ENCODE peak calls at places on chromosomes 13 and 19, in ten cellular contexts. R is A549; F is T-helper 17 cell; K is central memory CD8-positive, alpha-beta T cell; A is stimulated activated CD8-positive, alpha-beta memory T cell treated with anti-CD3 and anti-CD28 coated beads, Interleukin-4, amount 100 ng/mL, for 1 hour; M is CD4-positive, CD25-positive, alpha-beta regulatory T cell; P is cerebellar cortex; B is AG20443; J is psoas muscle; Y is AG09309. U is an unnamed sample.

GRCh38 chr19:39407644-39408391 is 1.2 kb downstream of the ZFP36 start:
- DNase-seq in J (peak), M (peak), A (peak), P (no peak), R (no peak), Y (no peak), K (peak), F (peak), B (no peak), U (no peak)

GRCh38 chr19:58091251-58091995 is 6.6 kb downstream of the ZSCAN18 start:
- DNase-seq in B (no peak), K (no peak), R (no peak), F (no peak), M (no peak), P (no peak), J (no peak), A (no peak), Y (no peak), U (no peak)

GRCh38 chr13:46041335-46041934 is 11.1 kb downstream of the ZC3H13 start:
- DNase-seq in B (no peak), J (no peak), Y (peak), K (no peak), P (no peak), R (no peak), A (no peak), F (no peak), M (no peak), U (no peak)

GRCh38 chr19:3670258-3670795 is 29.9 kb downstream of the PIP5K1C start:
- DNase-seq in M (no peak), P (peak), F (no peak), A (no peak), K (no peak), Y (peak), J (peak), B (peak), R (no peak), U (no peak)

GRCh38 chr13:88651531-88651930 is 980.4 kb downstream of the SLITRK5 start:
- DNase-seq in Y (no peak), A (no peak), F (no peak), R (no peak), J (no peak), B (no peak), K (no peak), M (no peak), P (no peak), U (no peak)

GRCh38 chr19:42140125-42140754 is 8.0 kb upstream of the POU2F2 start:
- DNase-seq in A (no peak), R (no peak), F (no peak), J (peak), Y (no peak), B (peak), K (no peak), M (no peak), P (peak), U (no peak)

GRCh38 chr13:32391101-32391620 is 36.8 kb downstream of the N4BP2L1 start:
- DNase-seq in F (no peak), P (no peak), K (no peak), J (no peak), M (no peak), Y (no peak), R (no peak), B (no peak), A (no peak), U (no peak)

GRCh38 chr19:47021536-47022139 is 2.0 kb downstream of the NPAS1 start:
- DNase-seq in A (no peak), J (no peak), K (no peak), F (no peak), R (no peak), P (no peak), M (no peak), Y (no peak), B (peak), U (no peak)

GRCh38 chr13:42001580-42001979 is 40.7 kb upstream of the VWA8 start:
- DNase-seq in Y (peak), K (no peak), B (peak), A (no peak), F (no peak), M (no peak), P (no peak), J (no peak), R (no peak), U (no peak)

GRCh38 chr13:48727252-48728011 is 73.7 kb downstream of the CYSLTR2 start:
- DNase-seq in P (no peak), K (no peak), Y (no peak), F (no peak), R (no peak), M (no peak), B (no peak), A (no peak), J (no peak), U (no peak)

GRCh38 chr19:14342809-14343208 is 38.4 kb upstream of the ADGRE5 start:
- DNase-seq in B (no peak), J (no peak), K (no peak), Y (no peak), R (no peak), F (no peak), A (no peak), M (no peak), P (no peak), U (no peak)

GRCh38 chr19:50432221-50432626 is 468 bp upstream of the MYBPC2 start:
- DNase-seq in K (no peak), R (no peak), Y (no peak), F (no peak), P (no peak), B (no peak), J (no peak), M (no peak), A (no peak), U (no peak)

GRCh38 chr19:46022431-46023310 is at the start of gene PGLYRP1:
- DNase-seq in K (no peak), F (no peak), M (no peak), J (no peak), B (no peak), P (no peak), A (no peak), R (no peak), Y (no peak), U (no peak)

GRCh38 chr19:5814123-5814839 is 9.4 kb downstream of the NRTN start:
- DNase-seq in F (no peak), R (no peak), A (no peak), K (no peak), Y (no peak), J (no peak), B (no peak), M (no peak), P (no peak), U (no peak)

GRCh38 chr19:42552086-42553065 is 24.1 kb upstream of the CEACAM1 start:
- DNase-seq in F (no peak), R (no peak), M (no peak), A (no peak), Y (no peak), B (no peak), J (no peak), P (no peak), K (no peak), U (no peak)

GRCh38 chr13:48165063-48165462 is 67.9 kb upstream of the ITM2B start:
- DNase-seq in Y (no peak), F (no peak), B (no peak), K (no peak), P (no peak), R (no peak), A (no peak), M (no peak), J (no peak), U (no peak)

GRCh38 chr19:11273288-11273687 is 11.0 kb upstream of the DOCK6 start:
- DNase-seq in A (no peak), R (no peak), J (no peak), M (no peak), B (no peak), F (no peak), P (no peak), K (no peak), Y (no peak), U (no peak)

GRCh38 chr13:111852701-111853100 is 214.2 kb upstream of the SOX1 start:
- DNase-seq in K (no peak), J (no peak), R (no peak), M (no peak), Y (no peak), F (no peak), P (no peak), B (no peak), A (no peak), U (peak)

GRCh38 chr19:9296336-9296735 is 13.3 kb downstream of the ZNF699 start:
- DNase-seq in Y (no peak), R (no peak), J (no peak), K (no peak), A (no peak), B (no peak), F (no peak), M (no peak), P (no peak), U (no peak)

GRCh38 chr13:85093808-85094207 is 705.4 kb downstream of the SLITRK6 start:
- DNase-seq in A (no peak), R (no peak), Y (no peak), K (no peak), P (peak), B (peak), M (no peak), F (no peak), J (no peak), U (no peak)

GRCh38 chr13:27665761-27666160 is 44.1 kb downstream of the POLR1D start:
- DNase-seq in P (no peak), M (no peak), A (no peak), R (no peak), Y (no peak), B (no peak), F (no peak), J (no peak), K (no peak), U (no peak)

GRCh38 chr13:47999973-48000372 is 1.1 kb downstream of the SUCLA2 start:
- DNase-seq in P (no peak), M (no peak), A (no peak), B (no peak), J (no peak), R (no peak), K (no peak), Y (no peak), F (no peak), U (no peak)

GRCh38 chr19:38384209-38385027 is 3.4 kb downstream of the GGN start:
- DNase-seq in B (no peak), P (peak), R (peak), F (no peak), K (no peak), Y (no peak), J (no peak), M (no peak), A (no peak), U (no peak)

GRCh38 chr19:913080-913748 is at the start of gene R3HDM4:
- DNase-seq in Y (no peak), K (peak), B (peak), P (peak), R (peak), F (peak), M (peak), A (peak), J (peak), U (peak)

GRCh38 chr19:49387936-49388372 is at the start of gene KASH5:
- DNase-seq in K (peak), A (peak), P (peak), J (peak), M (peak), F (peak), B (peak), R (peak), Y (no peak), U (no peak)

GRCh38 chr19:6761053-6761676 is 6.1 kb downstream of the SH2D3A start:
- DNase-seq in J (no peak), A (no peak), P (no peak), B (no peak), R (peak), Y (no peak), M (peak), K (no peak), F (no peak), U (no peak)

GRCh38 chr19:9427941-9428340 is 7.4 kb downstream of the ZNF266 start:
- DNase-seq in P (no peak), A (no peak), F (no peak), K (no peak), J (no peak), M (no peak), R (no peak), Y (no peak), B (no peak), U (no peak)

GRCh38 chr19:2294377-2295335 is 12.7 kb upstream of the PEAK3 start:
- DNase-seq in B (peak), P (peak), R (no peak), F (no peak), M (no peak), J (no peak), K (no peak), Y (peak), A (no peak), U (no peak)

GRCh38 chr19:49687566-49688316 is 1.7 kb upstream of the ADM5 start:
- DNase-seq in A (no peak), F (no peak), J (no peak), K (no peak), M (no peak), R (no peak), Y (no peak), P (no peak), B (no peak), U (no peak)

GRCh38 chr13:48159436-48160225 is 64.7 kb upstream of the MED4 start:
- DNase-seq in J (no peak), M (no peak), P (no peak), F (no peak), Y (no peak), K (no peak), R (no peak), B (peak), A (no peak), U (no peak)

GRCh38 chr13:53822136-53822535 is 793.5 kb downstream of the OLFM4 start:
- DNase-seq in Y (no peak), A (no peak), J (no peak), R (no peak), F (no peak), M (no peak), B (no peak), P (peak), K (no peak), U (no peak)

GRCh38 chr13:102651392-102651791 is 43.5 kb downstream of the METTL21C start:
- DNase-seq in A (no peak), P (no peak), B (no peak), F (no peak), K (no peak), Y (no peak), M (no peak), R (no peak), J (no peak), U (no peak)

GRCh38 chr19:3499738-3500428 is 591 bp downstream of the DOHH start:
- DNase-seq in A (no peak), K (no peak), F (no peak), B (no peak), P (no peak), M (peak), Y (no peak), R (no peak), J (no peak), U (no peak)

GRCh38 chr19:46979103-46979769 is 40.4 kb upstream of the NPAS1 start:
- DNase-seq in J (no peak), R (no peak), M (no peak), Y (no peak), A (no peak), K (no peak), P (no peak), F (no peak), B (no peak), U (no peak)

U was measured in NCI-H345.